ENCODE peak calls at places on chromosome 5, in six cellular contexts. One of them, this sample, is unnamed.

GRCh38 chr5:33490071-33490665 is 49.4 kb downstream of the TARS1 start:
- DNase-seq in psoas muscle: no peak
- DNase-seq in heart left ventricle: no peak
- DNase-seq in astrocyte of the spinal cord: no peak
- DNase-seq in GM12878: no peak
- DNase-seq in astrocyte of the cerebellum: no peak
- DNase-seq in this sample: no peak

GRCh38 chr5:144352732-144353317 is 182.2 kb downstream of the KCTD16 start:
- DNase-seq in psoas muscle: no peak
- DNase-seq in heart left ventricle: no peak
- DNase-seq in astrocyte of the spinal cord: no peak
- DNase-seq in GM12878: no peak
- DNase-seq in astrocyte of the cerebellum: no peak
- DNase-seq in this sample: no peak

GRCh38 chr5:104774372-104774771 is 1211.8 kb upstream of the NUDT12 start:
- DNase-seq in psoas muscle: no peak
- DNase-seq in heart left ventricle: peak; percentile 13
- DNase-seq in astrocyte of the spinal cord: no peak
- DNase-seq in GM12878: no peak
- DNase-seq in astrocyte of the cerebellum: no peak
- DNase-seq in this sample: no peak

GRCh38 chr5:17157916-17158529 is 59.4 kb upstream of the BASP1 start:
- DNase-seq in psoas muscle: no peak
- DNase-seq in heart left ventricle: no peak
- DNase-seq in astrocyte of the spinal cord: peak; percentile 59
- DNase-seq in GM12878: no peak
- DNase-seq in astrocyte of the cerebellum: no peak
- DNase-seq in this sample: no peak

GRCh38 chr5:96968074-96968473 is 32.2 kb downstream of the LNPEP start:
- DNase-seq in psoas muscle: no peak
- DNase-seq in heart left ventricle: no peak
- DNase-seq in astrocyte of the spinal cord: peak; percentile 63
- DNase-seq in GM12878: no peak
- DNase-seq in astrocyte of the cerebellum: peak; percentile 51
- DNase-seq in this sample: peak; percentile 94

GRCh38 chr5:10332301-10332700 is 21.2 kb upstream of the MARCHF6 start:
- DNase-seq in psoas muscle: no peak
- DNase-seq in heart left ventricle: no peak
- DNase-seq in astrocyte of the spinal cord: no peak
- DNase-seq in GM12878: no peak
- DNase-seq in astrocyte of the cerebellum: no peak
- DNase-seq in this sample: no peak

GRCh38 chr5:37722236-37723146 is 117.3 kb downstream of the GDNF start:
- DNase-seq in psoas muscle: no peak
- DNase-seq in heart left ventricle: no peak
- DNase-seq in astrocyte of the spinal cord: peak; percentile 98
- DNase-seq in GM12878: peak; percentile 59
- DNase-seq in astrocyte of the cerebellum: peak; percentile 98
- DNase-seq in this sample: peak; percentile 78

GRCh38 chr5:151139015-151139414 is 18.6 kb downstream of the ANXA6 start:
- DNase-seq in psoas muscle: no peak
- DNase-seq in heart left ventricle: no peak
- DNase-seq in astrocyte of the spinal cord: no peak
- DNase-seq in GM12878: no peak
- DNase-seq in astrocyte of the cerebellum: no peak
- DNase-seq in this sample: no peak

DNA sequence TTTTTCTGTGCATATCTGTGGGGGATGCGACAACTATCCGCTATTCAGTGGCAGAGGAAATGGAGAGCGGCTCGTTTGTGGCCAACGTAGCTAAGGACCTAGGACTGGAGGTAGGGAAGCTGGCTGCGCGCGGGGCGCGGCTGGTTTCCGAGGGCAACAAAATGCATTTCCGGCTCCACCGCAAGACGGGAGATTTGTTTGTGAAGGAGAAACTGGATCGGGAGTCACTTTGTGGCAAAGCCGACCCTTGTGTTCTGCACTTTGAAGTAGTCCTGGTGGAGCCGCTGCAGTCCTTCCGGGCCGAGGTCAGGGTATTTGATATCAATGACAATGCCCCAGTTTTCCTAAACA is 327 bp downstream of the PCDHB1 start:
- DNase-seq in psoas muscle: no peak
- DNase-seq in heart left ventricle: no peak
- DNase-seq in astrocyte of the spinal cord: no peak
- DNase-seq in GM12878: no peak
- DNase-seq in astrocyte of the cerebellum: no peak
- DNase-seq in this sample: no peak
- H3K4me3 ChIP-seq in psoas muscle: peak overlapping the region; percentile 66
- H3K4me3 ChIP-seq in heart left ventricle: peak overlapping the region; percentile 41
- H3K4me3 ChIP-seq in astrocyte of the spinal cord: no peak overlapping the region
- H3K4me3 ChIP-seq in GM12878: no peak overlapping the region
- H3K4me3 ChIP-seq in astrocyte of the cerebellum: peak overlapping the region; percentile 20
- H3K4me3 ChIP-seq in this sample: peak overlapping the region; percentile 18

DNA sequence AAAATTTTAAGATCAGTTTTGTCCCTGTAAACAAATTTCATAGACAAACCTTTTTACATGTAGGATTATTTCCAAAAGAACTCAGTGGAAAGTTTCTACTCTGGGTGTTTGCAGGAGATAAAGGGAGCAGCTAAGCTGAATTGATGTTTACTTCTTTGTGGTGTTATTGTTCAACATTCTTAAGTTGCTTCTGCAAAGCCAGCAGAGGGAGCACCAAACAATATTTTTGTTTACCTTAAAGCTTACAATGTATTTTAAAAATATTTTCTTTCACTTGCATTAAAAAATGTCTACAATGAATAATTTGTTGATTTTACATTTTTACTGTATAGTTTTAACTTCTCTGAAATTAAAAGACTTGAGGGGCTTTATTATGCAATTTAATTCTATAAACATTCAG is 135.5 kb downstream of the ATG10 start:
- DNase-seq in psoas muscle: no peak
- DNase-seq in heart left ventricle: no peak
- DNase-seq in astrocyte of the spinal cord: peak; percentile 13
- DNase-seq in GM12878: no peak
- DNase-seq in astrocyte of the cerebellum: peak; percentile 3
- DNase-seq in this sample: no peak
- TF ChIP-seq CTCF in psoas muscle: peak; percentile 50
- TF ChIP-seq CTCF in heart left ventricle: peak; percentile 47
- TF ChIP-seq CTCF in astrocyte of the spinal cord: peak; percentile 45
- TF ChIP-seq CTCF in GM12878: peak; percentile 49
- TF ChIP-seq CTCF in astrocyte of the cerebellum: peak; percentile 46
- TF ChIP-seq CTCF in this sample: peak; percentile 54

GRCh38 chr5:146647656-146648199 is 131.7 kb upstream of the GPR151 start:
- DNase-seq in psoas muscle: no peak
- DNase-seq in heart left ventricle: no peak
- DNase-seq in astrocyte of the spinal cord: peak; percentile 9
- DNase-seq in GM12878: no peak
- DNase-seq in astrocyte of the cerebellum: no peak
- DNase-seq in this sample: no peak
- H3K4me3 ChIP-seq in psoas muscle: no peak overlapping the region
- H3K4me3 ChIP-seq in heart left ventricle: no peak overlapping the region
- H3K4me3 ChIP-seq in astrocyte of the spinal cord: no peak overlapping the region
- H3K4me3 ChIP-seq in GM12878: no peak overlapping the region
- H3K4me3 ChIP-seq in astrocyte of the cerebellum: no peak overlapping the region
- H3K4me3 ChIP-seq in this sample: no peak overlapping the region

GRCh38 chr5:78295035-78295961 is 800 bp upstream of the AP3B1 start:
- DNase-seq in psoas muscle: peak; percentile 23
- DNase-seq in heart left ventricle: peak; percentile 33
- DNase-seq in astrocyte of the spinal cord: no peak
- DNase-seq in GM12878: no peak
- DNase-seq in astrocyte of the cerebellum: no peak
- DNase-seq in this sample: peak; percentile 15
- TF ChIP-seq CTCF in psoas muscle: no peak
- TF ChIP-seq CTCF in heart left ventricle: no peak
- TF ChIP-seq CTCF in astrocyte of the spinal cord: peak; percentile 40
- TF ChIP-seq CTCF in GM12878: peak; percentile 20
- TF ChIP-seq CTCF in astrocyte of the cerebellum: peak; percentile 40
- TF ChIP-seq CTCF in this sample: peak; percentile 32

GRCh38 chr5:159913481-159913880 is 2.8 kb upstream of the ADRA1B start:
- DNase-seq in psoas muscle: no peak
- DNase-seq in heart left ventricle: no peak
- DNase-seq in astrocyte of the spinal cord: peak; percentile 62
- DNase-seq in GM12878: no peak
- DNase-seq in astrocyte of the cerebellum: no peak
- DNase-seq in this sample: no peak

GRCh38 chr5:159921721-159922120 is 5.4 kb downstream of the ADRA1B start:
- DNase-seq in psoas muscle: no peak
- DNase-seq in heart left ventricle: no peak
- DNase-seq in astrocyte of the spinal cord: no peak
- DNase-seq in GM12878: no peak
- DNase-seq in astrocyte of the cerebellum: no peak
- DNase-seq in this sample: no peak

GRCh38 chr5:159915913-159916840 is at the start of gene ADRA1B:
- DNase-seq in psoas muscle: peak; percentile 77
- DNase-seq in heart left ventricle: peak; percentile 83
- DNase-seq in astrocyte of the spinal cord: peak; percentile 72
- DNase-seq in GM12878: no peak
- DNase-seq in astrocyte of the cerebellum: no peak
- DNase-seq in this sample: no peak

GRCh38 chr5:159916841-159917761 is 819 bp downstream of the ADRA1B start:
- DNase-seq in psoas muscle: no peak
- DNase-seq in heart left ventricle: no peak
- DNase-seq in astrocyte of the spinal cord: no peak
- DNase-seq in GM12878: no peak
- DNase-seq in astrocyte of the cerebellum: no peak
- DNase-seq in this sample: no peak

DNA sequence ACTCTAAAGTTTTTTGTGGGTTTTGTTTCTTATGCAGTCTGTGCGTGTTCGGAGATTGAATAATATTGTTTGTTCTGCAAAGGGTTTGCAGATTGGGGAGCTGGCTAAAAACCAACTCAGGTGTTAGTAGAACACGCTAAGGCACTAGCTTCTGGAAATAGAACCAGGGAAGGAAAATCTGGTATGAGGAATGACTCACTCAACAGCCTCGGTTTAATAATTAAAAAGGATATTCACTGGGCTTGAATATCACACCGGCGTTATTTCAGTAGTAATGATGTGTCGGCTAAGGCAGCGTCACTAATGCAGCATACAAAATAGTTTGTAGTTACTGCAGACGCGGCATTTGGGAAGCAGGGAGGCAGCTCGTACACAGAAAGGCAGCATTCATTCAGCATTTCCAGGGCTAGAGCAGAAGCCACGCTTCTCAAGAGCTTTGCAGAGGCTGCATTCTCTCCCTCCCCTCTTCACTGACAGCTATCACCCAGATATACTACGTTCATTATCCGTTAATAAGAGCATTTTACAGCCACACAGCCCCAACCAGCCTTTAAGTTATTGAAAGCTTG is 1.7 kb downstream of the ADRA1B start:
- DNase-seq in psoas muscle: no peak
- DNase-seq in heart left ventricle: no peak
- DNase-seq in astrocyte of the spinal cord: peak; percentile 26
- DNase-seq in GM12878: no peak
- DNase-seq in astrocyte of the cerebellum: no peak
- DNase-seq in this sample: no peak
- H3K4me3 ChIP-seq in psoas muscle: no peak overlapping the region
- H3K4me3 ChIP-seq in heart left ventricle: no peak overlapping the region
- H3K4me3 ChIP-seq in astrocyte of the spinal cord: peak overlapping the region; percentile 17
- H3K4me3 ChIP-seq in GM12878: no peak overlapping the region
- H3K4me3 ChIP-seq in astrocyte of the cerebellum: no peak overlapping the region
- H3K4me3 ChIP-seq in this sample: no peak overlapping the region

GRCh38 chr5:92676839-92677197 is 904.2 kb downstream of the NR2F1-AS1 start:
- DNase-seq in psoas muscle: no peak
- DNase-seq in heart left ventricle: no peak
- DNase-seq in astrocyte of the spinal cord: no peak
- DNase-seq in GM12878: no peak
- DNase-seq in astrocyte of the cerebellum: no peak
- DNase-seq in this sample: peak; percentile 27

GRCh38 chr5:92676120-92676838 is 904.7 kb downstream of the NR2F1-AS1 start:
- DNase-seq in psoas muscle: no peak
- DNase-seq in heart left ventricle: no peak
- DNase-seq in astrocyte of the spinal cord: no peak
- DNase-seq in GM12878: no peak
- DNase-seq in astrocyte of the cerebellum: no peak
- DNase-seq in this sample: no peak

GRCh38 chr5:92674322-92674721 is 906.7 kb downstream of the NR2F1-AS1 start:
- DNase-seq in psoas muscle: no peak
- DNase-seq in heart left ventricle: no peak
- DNase-seq in astrocyte of the spinal cord: no peak
- DNase-seq in GM12878: no peak
- DNase-seq in astrocyte of the cerebellum: no peak
- DNase-seq in this sample: no peak

DNA sequence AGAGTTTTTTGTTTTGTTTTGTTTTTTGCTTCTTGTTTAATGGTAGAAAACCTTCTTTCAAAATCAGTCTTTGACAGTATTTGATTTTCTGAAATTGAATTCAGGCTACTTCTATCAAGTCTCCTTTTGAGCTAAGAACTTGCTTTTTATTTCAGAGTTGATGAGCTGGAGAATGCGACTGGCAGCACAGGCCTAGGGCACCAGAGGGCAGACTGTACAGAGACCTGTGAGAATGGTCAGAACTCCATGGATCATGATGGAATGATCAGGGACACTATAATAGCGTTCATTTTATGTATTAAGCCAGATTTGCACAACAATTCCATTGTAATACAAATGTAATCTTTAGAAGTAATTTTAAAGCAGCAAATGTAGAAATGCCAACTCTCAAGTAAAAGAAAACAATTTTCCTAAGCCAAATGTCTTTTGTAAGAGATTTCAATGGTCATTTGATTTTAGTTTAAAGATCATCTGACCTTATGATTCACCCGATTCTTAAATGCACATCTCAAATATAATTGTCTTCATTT is 902.4 kb downstream of the NR2F1-AS1 start:
- DNase-seq in psoas muscle: no peak
- DNase-seq in heart left ventricle: no peak
- DNase-seq in astrocyte of the spinal cord: no peak
- DNase-seq in GM12878: no peak
- DNase-seq in astrocyte of the cerebellum: no peak
- DNase-seq in this sample: no peak
- TF ChIP-seq CTCF in psoas muscle: no peak
- TF ChIP-seq CTCF in heart left ventricle: no peak
- TF ChIP-seq CTCF in astrocyte of the spinal cord: peak; percentile 29
- TF ChIP-seq CTCF in GM12878: no peak
- TF ChIP-seq CTCF in astrocyte of the cerebellum: peak; percentile 32
- TF ChIP-seq CTCF in this sample: peak; percentile 64

GRCh38 chr5:78984611-78985406 is at the start of gene ARSB:
- DNase-seq in psoas muscle: peak; percentile 82
- DNase-seq in heart left ventricle: peak; percentile 89
- DNase-seq in astrocyte of the spinal cord: peak; percentile 89
- DNase-seq in GM12878: no peak
- DNase-seq in astrocyte of the cerebellum: peak; percentile 55
- DNase-seq in this sample: no peak

GRCh38 chr5:78985407-78986223 is 505 bp upstream of the ARSB start:
- DNase-seq in psoas muscle: peak; percentile 18
- DNase-seq in heart left ventricle: peak; percentile 34
- DNase-seq in astrocyte of the spinal cord: peak; percentile 70
- DNase-seq in GM12878: no peak
- DNase-seq in astrocyte of the cerebellum: no peak
- DNase-seq in this sample: no peak

GRCh38 chr5:78979899-78980298 is 5.2 kb downstream of the ARSB start:
- DNase-seq in psoas muscle: no peak
- DNase-seq in heart left ventricle: no peak
- DNase-seq in astrocyte of the spinal cord: no peak
- DNase-seq in GM12878: no peak
- DNase-seq in astrocyte of the cerebellum: no peak
- DNase-seq in this sample: no peak

GRCh38 chr5:78984020-78984610 is 995 bp downstream of the ARSB start:
- DNase-seq in psoas muscle: no peak
- DNase-seq in heart left ventricle: no peak
- DNase-seq in astrocyte of the spinal cord: no peak
- DNase-seq in GM12878: no peak
- DNase-seq in astrocyte of the cerebellum: no peak
- DNase-seq in this sample: no peak

GRCh38 chr5:78983601-78984000 is 1.5 kb downstream of the ARSB start:
- DNase-seq in psoas muscle: no peak
- DNase-seq in heart left ventricle: no peak
- DNase-seq in astrocyte of the spinal cord: no peak
- DNase-seq in GM12878: no peak
- DNase-seq in astrocyte of the cerebellum: no peak
- DNase-seq in this sample: no peak
- H3K4me3 ChIP-seq in psoas muscle: peak overlapping the region; percentile 94
- H3K4me3 ChIP-seq in heart left ventricle: peak overlapping the region; percentile 68
- H3K4me3 ChIP-seq in astrocyte of the spinal cord: peak overlapping the region; percentile 60
- H3K4me3 ChIP-seq in GM12878: peak overlapping the region; percentile 94
- H3K4me3 ChIP-seq in astrocyte of the cerebellum: peak overlapping the region; percentile 54
- H3K4me3 ChIP-seq in this sample: peak overlapping the region; percentile 70

This sample was measured in retinal pigment epithelial cell.